ENCODE peak calls at places on chromosomes 1 and 21, in six cellular contexts. One of them, this sample, is unnamed.

GRCh38 chr1:58862728-58863385 is 79.0 kb upstream of the JUN start:
- DNase-seq in cardiac fibroblast: no peak
- DNase-seq in germinal center: no peak
- DNase-seq in Jurkat, Clone E6-1: no peak
- DNase-seq in body of pancreas: no peak
- DNase-seq in NCI-H774: no peak
- DNase-seq in this sample: no peak

GRCh38 chr1:20188455-20188817 is 2.1 kb upstream of the PLA2G2C start:
- DNase-seq in cardiac fibroblast: no peak
- DNase-seq in germinal center: no peak
- DNase-seq in Jurkat, Clone E6-1: peak
- DNase-seq in body of pancreas: no peak
- DNase-seq in NCI-H774: no peak
- DNase-seq in this sample: no peak

GRCh38 chr1:78225153-78225552 is 179.4 kb downstream of the GIPC2 start:
- DNase-seq in cardiac fibroblast: no peak
- DNase-seq in germinal center: no peak
- DNase-seq in Jurkat, Clone E6-1: no peak
- DNase-seq in body of pancreas: no peak
- DNase-seq in NCI-H774: no peak
- DNase-seq in this sample: no peak

GRCh38 chr1:36750706-36751105 is 268.0 kb upstream of the CSF3R start:
- DNase-seq in cardiac fibroblast: no peak
- DNase-seq in germinal center: no peak
- DNase-seq in Jurkat, Clone E6-1: no peak
- DNase-seq in body of pancreas: no peak
- DNase-seq in NCI-H774: no peak
- DNase-seq in this sample: no peak

GRCh38 chr1:76494807-76495206 is 372.5 kb upstream of the ST6GALNAC5 start:
- DNase-seq in cardiac fibroblast: no peak
- DNase-seq in germinal center: no peak
- DNase-seq in Jurkat, Clone E6-1: no peak
- DNase-seq in body of pancreas: no peak
- DNase-seq in NCI-H774: no peak
- DNase-seq in this sample: no peak

GRCh38 chr1:46394108-46394871 is at the start of gene FAAH:
- DNase-seq in cardiac fibroblast: peak
- DNase-seq in germinal center: peak
- DNase-seq in Jurkat, Clone E6-1: no peak
- DNase-seq in body of pancreas: peak
- DNase-seq in NCI-H774: no peak
- DNase-seq in this sample: no peak

GRCh38 chr1:16189921-16190499 is 22.4 kb downstream of the ARHGEF19 start:
- DNase-seq in cardiac fibroblast: no peak
- DNase-seq in germinal center: no peak
- DNase-seq in Jurkat, Clone E6-1: no peak
- DNase-seq in body of pancreas: no peak
- DNase-seq in NCI-H774: no peak
- DNase-seq in this sample: no peak

GRCh38 chr1:201383647-201384405 is 6.3 kb upstream of the TNNT2 start:
- DNase-seq in cardiac fibroblast: peak
- DNase-seq in germinal center: no peak
- DNase-seq in Jurkat, Clone E6-1: no peak
- DNase-seq in body of pancreas: no peak
- DNase-seq in NCI-H774: peak
- DNase-seq in this sample: no peak

GRCh38 chr1:245926888-245927287 is 580.2 kb downstream of the SMYD3 start:
- DNase-seq in cardiac fibroblast: no peak
- DNase-seq in germinal center: no peak
- DNase-seq in Jurkat, Clone E6-1: no peak
- DNase-seq in body of pancreas: no peak
- DNase-seq in NCI-H774: no peak
- DNase-seq in this sample: no peak

GRCh38 chr1:44628962-44629756 is 45.1 kb downstream of the TMEM53 start:
- DNase-seq in cardiac fibroblast: peak
- DNase-seq in germinal center: no peak
- DNase-seq in Jurkat, Clone E6-1: no peak
- DNase-seq in body of pancreas: no peak
- DNase-seq in NCI-H774: no peak
- DNase-seq in this sample: no peak

GRCh38 chr1:21823206-21823979 is 11.3 kb downstream of the LDLRAD2 start:
- DNase-seq in cardiac fibroblast: no peak
- DNase-seq in germinal center: no peak
- DNase-seq in Jurkat, Clone E6-1: no peak
- DNase-seq in body of pancreas: no peak
- DNase-seq in NCI-H774: no peak
- DNase-seq in this sample: peak

GRCh38 chr1:2206813-2207488 is 12.4 kb upstream of the FAAP20 start:
- DNase-seq in cardiac fibroblast: no peak
- DNase-seq in germinal center: no peak
- DNase-seq in Jurkat, Clone E6-1: no peak
- DNase-seq in body of pancreas: no peak
- DNase-seq in NCI-H774: no peak
- DNase-seq in this sample: no peak

GRCh38 chr21:27190601-27191000 is 223.7 kb upstream of the ADAMTS5 start:
- DNase-seq in cardiac fibroblast: peak
- DNase-seq in germinal center: no peak
- DNase-seq in Jurkat, Clone E6-1: no peak
- DNase-seq in body of pancreas: peak
- DNase-seq in NCI-H774: no peak
- DNase-seq in this sample: no peak

This sample was measured in HL-60.